ENCODE peak calls at places on chromosomes 3 and 15, in seven cellular contexts. Q is endothelial cell, P is lung, O is GM13977, H is chondrocyte, J is choroid plexus epithelial cell, E is heart left ventricle. Y is an unnamed sample.
A peak's percentile ranks its signal among the peaks of the same experiment; 100 is the strongest.

GRCh38 chr3:170027691-170028102 is 10.1 kb upstream of the GPR160 start:
- DNase-seq in E (no peak), Q (no peak), J (no peak), O (no peak), H (no peak), P (no peak), Y (no peak)

GRCh38 chr3:104598848-104599501 is 767.7 kb upstream of the ALCAM start:
- DNase-seq in O (no peak), E (no peak), H (no peak), J (no peak), P (no peak), Q (no peak), Y (no peak)

GRCh38 chr3:194404365-194405140 is 5.5 kb upstream of the GP5 start:
- DNase-seq in E (no peak), H (no peak), O (no peak), J (peak; percentile 81), P (no peak), Q (peak; percentile 35), Y (no peak)

GRCh38 chr3:15276028-15276717 is 56.2 kb downstream of the SH3BP5 start:
- DNase-seq in H (no peak), P (no peak), E (no peak), Q (no peak), J (no peak), O (no peak), Y (no peak)

GRCh38 chr15:64284037-64284436 is 71.9 kb downstream of the CSNK1G1 start:
- DNase-seq in P (no peak), H (no peak), J (peak; percentile 84), O (no peak), Q (no peak), E (no peak), Y (no peak)

GRCh38 chr3:46995901-46996562 is 16.6 kb downstream of the NBEAL2 start:
- DNase-seq in H (peak; percentile 87), J (no peak), P (no peak), E (no peak), O (no peak), Q (no peak), Y (no peak)

GRCh38 chr3:52053307-52054304 is 2.8 kb downstream of the DUSP7 start:
- DNase-seq in H (no peak), E (no peak), Q (peak; percentile 26), O (peak; percentile 66), P (no peak), J (peak; percentile 64), Y (peak; percentile 65)

GRCh38 chr3:55206000-55206399 is 278.1 kb upstream of the LRTM1 start:
- DNase-seq in O (no peak), Q (no peak), J (peak; percentile 67), P (no peak), H (no peak), E (no peak), Y (no peak)

GRCh38 chr15:78988361-78988911 is 43.6 kb upstream of the CTSH start:
- DNase-seq in E (peak; percentile 78), H (no peak), Q (no peak), J (peak; percentile 100), O (peak; percentile 48), P (peak; percentile 91), Y (peak; percentile 47)

GRCh38 chr15:64216161-64216560 is 53.3 kb upstream of the PPIB start:
- DNase-seq in H (no peak), P (no peak), E (no peak), Q (no peak), O (no peak), J (no peak), Y (no peak)

GRCh38 chr15:48427479-48427878 is 96.2 kb downstream of the DUT start:
- DNase-seq in H (no peak), P (no peak), Q (no peak), O (no peak), E (no peak), J (no peak), Y (no peak)

GRCh38 chr3:9088431-9089353 is 125.4 kb upstream of the RAD18 start:
- DNase-seq in E (no peak), H (no peak), J (peak; percentile 4), O (no peak), P (peak; percentile 58), Q (no peak), Y (no peak)

GRCh38 chr15:90762109-90762508 is 45.0 kb downstream of the BLM start:
- DNase-seq in O (no peak), Q (no peak), P (peak; percentile 77), H (no peak), J (peak; percentile 91), E (peak; percentile 77), Y (no peak)

GRCh38 chr3:126287536-126288181 is 69.5 kb downstream of the KLF15 start:
- DNase-seq in E (peak; percentile 68), O (no peak), J (peak; percentile 49), Q (peak; percentile 43), H (no peak), P (peak; percentile 68), Y (peak; percentile 8)

DNA sequence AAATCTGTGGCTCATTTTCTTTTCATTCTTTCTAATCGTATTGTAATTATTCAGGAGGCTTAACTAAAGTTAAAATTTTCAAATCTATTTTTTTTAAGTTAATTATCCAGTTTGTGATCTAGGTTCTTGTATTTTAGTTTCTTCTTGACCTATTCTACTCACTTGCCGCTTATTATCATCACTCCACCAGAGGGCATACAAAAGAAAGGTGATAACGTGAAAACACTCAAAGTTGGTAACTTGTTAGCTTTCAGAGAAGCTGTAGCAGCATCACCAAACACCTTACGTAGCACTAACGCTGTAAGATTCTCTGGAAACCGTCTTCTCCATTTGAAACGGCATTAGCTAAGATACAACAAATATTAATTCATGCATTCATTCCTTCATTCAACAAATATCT is 4.8 kb downstream of the GNB4 start:
- DNase-seq in E (no peak), J (peak; percentile 62), H (no peak), P (no peak), O (no peak), Q (peak; percentile 17), Y (no peak)
- TF ChIP-seq CTCF in E (peak; percentile 41), J (peak; percentile 48), H (peak; percentile 69), P (no peak), O (peak; percentile 25), Q (peak; percentile 47), Y (no peak)

GRCh38 chr3:129975332-129976090 is 991 bp downstream of the TRH start:
- DNase-seq in O (peak; percentile 35), H (no peak), Q (peak; percentile 22), P (peak; percentile 43), E (peak; percentile 65), J (no peak), Y (no peak)
- TF ChIP-seq CTCF in O (no peak), H (peak; percentile 20), Q (no peak), P (no peak), E (no peak), J (no peak), Y (no peak)

DNA sequence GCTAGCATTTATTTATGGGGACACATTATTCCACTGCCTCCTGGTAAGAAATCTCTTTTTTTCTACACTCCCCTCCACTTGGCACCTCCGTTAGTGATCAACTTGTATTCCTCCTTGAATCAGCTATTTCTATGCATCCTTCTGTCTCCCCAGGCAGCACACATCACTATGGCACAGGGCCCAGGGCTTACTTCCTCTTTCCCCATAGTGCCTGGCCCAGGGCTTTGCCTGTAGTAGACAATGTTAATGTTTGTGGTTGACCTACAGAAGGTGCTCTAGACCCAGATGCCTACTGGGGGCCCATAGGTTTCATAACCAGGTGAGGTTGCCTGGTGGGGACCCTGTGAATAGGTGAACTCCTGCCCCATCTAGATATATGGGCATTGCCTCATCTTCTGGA is 44.9 kb downstream of the EPHB1 start:
- DNase-seq in Q (no peak), H (no peak), J (no peak), O (no peak), P (no peak), E (no peak), Y (no peak)
- TF ChIP-seq CTCF in Q (no peak), H (no peak), J (no peak), O (no peak), P (no peak), E (no peak), Y (no peak)

GRCh38 chr3:163776753-163777152 is 1301.5 kb downstream of the SI start:
- DNase-seq in P (no peak), O (no peak), J (no peak), H (no peak), Q (no peak), E (no peak), Y (no peak)

DNA sequence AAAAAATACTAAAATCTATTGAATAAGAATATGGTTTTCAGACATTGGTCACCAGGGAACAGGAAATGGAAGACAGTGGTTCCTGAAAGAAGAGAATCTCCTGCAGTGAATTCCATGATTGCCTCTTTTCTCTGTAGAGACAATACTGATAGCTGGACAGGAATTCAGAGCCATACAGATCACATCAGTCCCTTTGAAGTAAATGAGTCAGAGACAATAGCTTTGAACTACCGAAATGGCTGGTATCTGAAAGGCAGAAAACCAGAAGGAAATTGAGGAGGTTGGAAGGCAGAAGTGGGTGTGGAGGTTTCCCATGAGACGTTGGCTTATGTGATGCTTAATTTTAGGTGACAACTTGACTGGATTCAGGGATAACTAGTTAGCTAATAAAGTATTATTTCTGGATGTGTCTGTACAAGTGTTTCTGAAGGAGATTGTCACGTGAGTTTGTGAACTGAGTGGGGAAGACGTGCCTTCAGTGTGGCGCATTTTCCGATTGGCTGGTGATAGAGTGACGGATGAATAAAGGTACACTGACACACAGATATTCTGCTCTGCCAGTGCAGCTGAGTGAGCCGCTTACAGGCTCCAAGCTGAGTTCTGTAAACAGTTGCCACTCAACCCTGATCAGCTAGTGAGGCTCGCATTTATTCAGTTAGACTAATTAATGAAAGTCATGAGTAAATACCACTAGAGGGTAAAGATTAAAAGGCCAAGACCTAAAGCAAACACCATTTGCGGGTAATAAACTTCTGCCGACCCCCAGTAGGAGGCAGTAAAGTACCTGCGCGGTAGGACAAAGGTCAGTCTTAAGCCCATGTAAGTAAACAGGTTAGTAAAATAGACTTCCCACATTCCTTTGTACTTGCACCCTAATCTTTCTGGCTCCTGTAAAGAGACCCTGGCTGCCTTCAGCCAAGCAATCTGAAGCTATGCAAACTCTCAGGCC is 1298.6 kb downstream of the SI start:
- DNase-seq in H (no peak), O (no peak), P (no peak), J (no peak), E (no peak), Q (no peak), Y (no peak)
- TF ChIP-seq CTCF in H (no peak), O (peak; percentile 29), P (no peak), J (no peak), E (no peak), Q (no peak), Y (no peak)

DNA sequence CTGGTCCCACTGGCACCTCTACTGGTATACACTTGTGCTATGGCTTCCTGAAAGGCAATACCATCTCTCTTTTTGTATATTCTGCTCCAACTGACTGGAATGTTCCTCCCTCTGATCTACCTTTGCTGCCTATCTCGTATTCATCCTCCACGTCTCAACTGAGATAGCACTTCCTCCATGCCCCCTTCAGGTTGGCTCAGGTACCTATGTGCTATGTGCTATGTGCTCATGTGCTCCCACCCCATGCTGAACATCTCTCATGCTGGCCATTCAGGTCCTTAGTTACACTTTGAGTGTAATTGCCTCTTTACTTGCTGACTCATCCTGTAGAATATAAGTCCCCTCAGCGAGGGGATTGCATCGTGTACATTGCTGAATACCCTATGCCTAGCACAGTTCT is 156.9 kb downstream of the SOX2 start:
- DNase-seq in E (no peak), P (no peak), O (no peak), Q (no peak), J (no peak), H (no peak), Y (no peak)
- TF ChIP-seq CTCF in E (no peak), P (no peak), O (no peak), Q (no peak), J (no peak), H (no peak), Y (no peak)

Y was measured in GM10248.